ENCODE peak calls at places on chromosomes 12 and 14, in five cellular contexts. One of them, this sample, is unnamed.

GRCh38 chr12:64404470-64405446 is 566 bp downstream of the XPOT start:
- DNase-seq in RWPE1: peak; percentile 75
- DNase-seq in ovary: no peak
- DNase-seq in HFF-Myc: peak; percentile 25
- DNase-seq in WERI-Rb-1: peak; percentile 81
- DNase-seq in this sample: peak; percentile 54

GRCh38 chr12:67070307-67070600 is 198.9 kb upstream of the CAND1 start:
- DNase-seq in RWPE1: no peak
- DNase-seq in ovary: no peak
- DNase-seq in HFF-Myc: no peak
- DNase-seq in WERI-Rb-1: peak; percentile 22
- DNase-seq in this sample: no peak

GRCh38 chr14:90266441-90267154 is 10.2 kb downstream of the PSMC1 start:
- DNase-seq in RWPE1: no peak
- DNase-seq in ovary: no peak
- DNase-seq in HFF-Myc: no peak
- DNase-seq in WERI-Rb-1: no peak
- DNase-seq in this sample: no peak

GRCh38 chr12:131628766-131629448 is 82.0 kb upstream of the SFSWAP start:
- DNase-seq in RWPE1: no peak
- DNase-seq in ovary: no peak
- DNase-seq in HFF-Myc: no peak
- DNase-seq in WERI-Rb-1: no peak
- DNase-seq in this sample: no peak

GRCh38 chr12:50985322-50985721 is 33.0 kb downstream of the HIGD1C start:
- DNase-seq in RWPE1: no peak
- DNase-seq in ovary: no peak
- DNase-seq in HFF-Myc: no peak
- DNase-seq in WERI-Rb-1: no peak
- DNase-seq in this sample: no peak

GRCh38 chr14:74552623-74553022 is 59.1 kb downstream of the ISCA2 start:
- DNase-seq in RWPE1: no peak
- DNase-seq in ovary: peak; percentile 80
- DNase-seq in HFF-Myc: no peak
- DNase-seq in WERI-Rb-1: no peak
- DNase-seq in this sample: no peak

GRCh38 chr12:34405286-34406227 is 383.3 kb downstream of the ALG10 start:
- DNase-seq in RWPE1: no peak
- DNase-seq in ovary: peak; percentile 3
- DNase-seq in HFF-Myc: no peak
- DNase-seq in WERI-Rb-1: no peak
- DNase-seq in this sample: peak; percentile 2

GRCh38 chr12:99983721-99984258 is 946 bp downstream of the ANKS1B start:
- DNase-seq in RWPE1: no peak
- DNase-seq in ovary: no peak
- DNase-seq in HFF-Myc: no peak
- DNase-seq in WERI-Rb-1: peak; percentile 19
- DNase-seq in this sample: peak; percentile 18

GRCh38 chr12:117013726-117014125 is 85.5 kb downstream of the TESC start:
- DNase-seq in RWPE1: no peak
- DNase-seq in ovary: no peak
- DNase-seq in HFF-Myc: no peak
- DNase-seq in WERI-Rb-1: no peak
- DNase-seq in this sample: no peak

GRCh38 chr12:26845984-26846383 is 13.0 kb upstream of the ITPR2 start:
- DNase-seq in RWPE1: no peak
- DNase-seq in ovary: no peak
- DNase-seq in HFF-Myc: no peak
- DNase-seq in WERI-Rb-1: no peak
- DNase-seq in this sample: no peak

GRCh38 chr12:67649165-67650126 is 901 bp downstream of the DYRK2 start:
- DNase-seq in RWPE1: peak; percentile 29
- DNase-seq in ovary: peak; percentile 51
- DNase-seq in HFF-Myc: no peak
- DNase-seq in WERI-Rb-1: peak; percentile 26
- DNase-seq in this sample: peak; percentile 57

GRCh38 chr12:68568878-68569569 is 41.7 kb upstream of the RAP1B start:
- DNase-seq in RWPE1: no peak
- DNase-seq in ovary: no peak
- DNase-seq in HFF-Myc: no peak
- DNase-seq in WERI-Rb-1: no peak
- DNase-seq in this sample: no peak

GRCh38 chr12:23628836-23629235 is 320.6 kb downstream of the SOX5 start:
- DNase-seq in RWPE1: no peak
- DNase-seq in ovary: no peak
- DNase-seq in HFF-Myc: no peak
- DNase-seq in WERI-Rb-1: no peak
- DNase-seq in this sample: no peak

GRCh38 chr12:45425426-45425825 is 209.5 kb downstream of the ANO6 start:
- DNase-seq in RWPE1: no peak
- DNase-seq in ovary: no peak
- DNase-seq in HFF-Myc: peak; percentile 47
- DNase-seq in WERI-Rb-1: no peak
- DNase-seq in this sample: no peak

GRCh38 chr14:105316968-105317498 is 2.5 kb downstream of the PACS2 start:
- DNase-seq in RWPE1: no peak
- DNase-seq in ovary: no peak
- DNase-seq in HFF-Myc: no peak
- DNase-seq in WERI-Rb-1: no peak
- DNase-seq in this sample: no peak

GRCh38 chr12:126617312-126617711 is 1552.1 kb downstream of the AACS start:
- DNase-seq in RWPE1: no peak
- DNase-seq in ovary: no peak
- DNase-seq in HFF-Myc: no peak
- DNase-seq in WERI-Rb-1: peak; percentile 39
- DNase-seq in this sample: no peak

GRCh38 chr14:60266021-60266937 is 17.3 kb downstream of the PPM1A start:
- DNase-seq in RWPE1: peak; percentile 45
- DNase-seq in ovary: no peak
- DNase-seq in HFF-Myc: no peak
- DNase-seq in WERI-Rb-1: peak; percentile 36
- DNase-seq in this sample: no peak

GRCh38 chr14:48575772-48576171 is 900.4 kb upstream of the MDGA2 start:
- DNase-seq in RWPE1: no peak
- DNase-seq in ovary: no peak
- DNase-seq in HFF-Myc: no peak
- DNase-seq in WERI-Rb-1: peak; percentile 31
- DNase-seq in this sample: no peak

DNA sequence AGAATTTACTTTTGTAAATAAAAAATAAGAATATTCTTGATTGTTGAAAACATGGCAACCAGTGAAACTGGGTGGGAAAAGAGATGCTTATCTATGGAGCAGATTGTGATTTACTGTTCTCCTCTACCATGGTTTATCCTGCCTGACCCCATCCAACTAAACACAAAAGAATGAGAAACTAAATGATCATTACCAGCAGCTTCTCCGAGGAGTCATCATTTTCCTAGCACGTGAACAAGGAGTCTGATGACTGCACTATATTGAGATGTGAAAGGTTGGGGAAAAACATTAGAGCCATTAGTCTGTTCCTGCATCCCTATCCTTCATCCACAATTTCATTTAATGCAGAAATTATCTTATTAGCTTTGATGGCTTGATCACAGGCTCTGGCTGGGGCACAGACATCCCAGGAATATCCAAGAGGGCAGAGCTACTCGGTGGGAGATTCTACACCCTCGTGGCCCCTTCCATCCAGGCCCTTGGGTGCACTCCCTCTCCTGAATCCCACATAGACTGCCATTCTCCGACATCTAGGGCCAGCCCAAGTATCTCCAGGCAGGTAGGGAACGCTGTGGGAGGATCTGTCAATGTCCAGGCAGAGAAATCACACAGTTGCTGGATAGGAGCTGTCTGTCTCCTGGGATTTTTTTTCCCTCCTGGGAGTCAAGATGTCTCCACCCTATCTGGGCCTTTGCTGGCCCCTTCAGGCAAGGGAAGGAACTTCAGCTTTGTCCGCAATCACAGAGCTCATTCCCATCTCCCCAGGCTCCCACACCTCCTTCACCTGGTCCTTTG is 43.3 kb upstream of the DHRS4 start:
- DNase-seq in RWPE1: peak; percentile 83
- DNase-seq in ovary: peak; percentile 34
- DNase-seq in HFF-Myc: peak; percentile 20
- DNase-seq in WERI-Rb-1: peak; percentile 88
- DNase-seq in this sample: peak; percentile 50
- TF ChIP-seq CTCF in RWPE1: peak; percentile 73
- TF ChIP-seq CTCF in ovary: no peak
- TF ChIP-seq CTCF in HFF-Myc: peak; percentile 90
- TF ChIP-seq CTCF in WERI-Rb-1: peak; percentile 88
- TF ChIP-seq CTCF in this sample: peak; percentile 72

GRCh38 chr14:33711761-33712160 is 239.1 kb downstream of the EGLN3 start:
- DNase-seq in RWPE1: no peak
- DNase-seq in ovary: no peak
- DNase-seq in HFF-Myc: no peak
- DNase-seq in WERI-Rb-1: no peak
- DNase-seq in this sample: no peak

GRCh38 chr14:33715223-33715528 is 235.7 kb downstream of the EGLN3 start:
- DNase-seq in RWPE1: no peak
- DNase-seq in ovary: no peak
- DNase-seq in HFF-Myc: no peak
- DNase-seq in WERI-Rb-1: no peak
- DNase-seq in this sample: no peak

GRCh38 chr14:33716921-33717320 is 234.0 kb downstream of the EGLN3 start:
- DNase-seq in RWPE1: no peak
- DNase-seq in ovary: no peak
- DNase-seq in HFF-Myc: no peak
- DNase-seq in WERI-Rb-1: no peak
- DNase-seq in this sample: no peak

GRCh38 chr14:33717866-33718265 is 233.0 kb downstream of the EGLN3 start:
- DNase-seq in RWPE1: peak; percentile 16
- DNase-seq in ovary: no peak
- DNase-seq in HFF-Myc: no peak
- DNase-seq in WERI-Rb-1: no peak
- DNase-seq in this sample: no peak

DNA sequence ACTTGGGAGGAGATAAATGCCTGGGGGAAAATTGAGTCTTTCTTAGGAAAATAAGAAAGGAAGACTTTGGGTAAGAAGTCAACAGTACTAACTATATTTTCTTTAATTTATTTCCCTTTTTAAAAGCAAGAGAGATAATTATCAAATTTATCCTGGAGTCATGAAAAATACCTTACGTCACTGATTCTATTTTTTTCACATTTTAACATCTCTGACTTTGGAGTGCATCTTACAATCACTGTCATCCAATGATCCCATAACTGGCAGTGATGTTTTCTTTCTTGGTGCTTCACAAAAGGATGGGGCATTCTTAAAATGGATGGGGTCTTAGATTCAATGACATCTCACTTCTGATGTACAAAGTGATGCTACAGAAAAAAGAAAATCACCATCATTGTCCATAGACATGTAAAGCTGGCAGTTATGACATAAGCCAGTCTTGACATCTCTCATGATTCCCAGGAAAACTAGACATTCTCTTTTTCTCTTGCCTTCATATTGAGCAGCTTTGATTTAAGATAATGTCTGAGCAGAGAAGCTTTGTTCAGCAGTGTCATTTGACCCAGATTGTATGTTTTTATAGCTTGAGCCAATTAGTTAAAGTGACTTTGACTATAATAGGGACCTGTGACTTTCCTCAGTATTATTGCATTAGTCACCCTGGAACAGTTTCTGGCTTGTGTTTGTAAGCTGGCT is 236.2 kb downstream of the EGLN3 start:
- DNase-seq in RWPE1: no peak
- DNase-seq in ovary: no peak
- DNase-seq in HFF-Myc: no peak
- DNase-seq in WERI-Rb-1: no peak
- DNase-seq in this sample: no peak
- TF ChIP-seq CTCF in RWPE1: no peak
- TF ChIP-seq CTCF in ovary: no peak
- TF ChIP-seq CTCF in HFF-Myc: no peak
- TF ChIP-seq CTCF in WERI-Rb-1: no peak
- TF ChIP-seq CTCF in this sample: no peak

GRCh38 chr12:105706321-105706972 is 376.0 kb downstream of the C12orf75 start:
- DNase-seq in RWPE1: no peak
- DNase-seq in ovary: no peak
- DNase-seq in HFF-Myc: no peak
- DNase-seq in WERI-Rb-1: no peak
- DNase-seq in this sample: no peak

GRCh38 chr12:105704788-105705187 is 374.3 kb downstream of the C12orf75 start:
- DNase-seq in RWPE1: no peak
- DNase-seq in ovary: no peak
- DNase-seq in HFF-Myc: no peak
- DNase-seq in WERI-Rb-1: no peak
- DNase-seq in this sample: no peak

GRCh38 chr12:105705235-105705634 is 374.7 kb downstream of the C12orf75 start:
- DNase-seq in RWPE1: no peak
- DNase-seq in ovary: no peak
- DNase-seq in HFF-Myc: no peak
- DNase-seq in WERI-Rb-1: no peak
- DNase-seq in this sample: no peak

GRCh38 chr12:105706973-105707334 is 376.5 kb downstream of the C12orf75 start:
- DNase-seq in RWPE1: no peak
- DNase-seq in ovary: no peak
- DNase-seq in HFF-Myc: no peak
- DNase-seq in WERI-Rb-1: no peak
- DNase-seq in this sample: no peak

DNA sequence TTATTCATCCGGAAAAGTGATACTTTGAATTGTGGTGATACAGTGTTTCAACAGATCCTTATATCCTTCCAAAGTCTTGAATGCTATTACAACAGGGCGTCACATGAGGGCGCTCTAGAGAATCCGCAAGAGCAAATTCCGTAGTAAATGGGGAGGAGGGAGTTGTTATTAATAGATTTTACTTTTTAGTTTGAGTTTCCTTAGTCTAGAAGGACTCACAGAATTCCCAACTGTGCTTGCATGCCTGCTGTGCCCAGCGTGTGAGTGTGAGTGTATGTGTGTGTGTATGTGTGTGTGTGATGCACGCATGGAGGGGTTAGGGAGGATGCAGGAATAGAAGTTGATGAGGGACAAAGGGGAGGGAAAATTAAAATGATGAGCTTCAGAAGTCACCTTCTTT is 375.3 kb downstream of the C12orf75 start:
- DNase-seq in RWPE1: peak; percentile 7
- DNase-seq in ovary: peak; percentile 46
- DNase-seq in HFF-Myc: peak; percentile 44
- DNase-seq in WERI-Rb-1: peak; percentile 34
- DNase-seq in this sample: no peak
- TF ChIP-seq CTCF in RWPE1: peak; percentile 66
- TF ChIP-seq CTCF in ovary: peak; percentile 41
- TF ChIP-seq CTCF in HFF-Myc: peak; percentile 82
- TF ChIP-seq CTCF in WERI-Rb-1: peak; percentile 50
- TF ChIP-seq CTCF in this sample: peak; percentile 39

DNA sequence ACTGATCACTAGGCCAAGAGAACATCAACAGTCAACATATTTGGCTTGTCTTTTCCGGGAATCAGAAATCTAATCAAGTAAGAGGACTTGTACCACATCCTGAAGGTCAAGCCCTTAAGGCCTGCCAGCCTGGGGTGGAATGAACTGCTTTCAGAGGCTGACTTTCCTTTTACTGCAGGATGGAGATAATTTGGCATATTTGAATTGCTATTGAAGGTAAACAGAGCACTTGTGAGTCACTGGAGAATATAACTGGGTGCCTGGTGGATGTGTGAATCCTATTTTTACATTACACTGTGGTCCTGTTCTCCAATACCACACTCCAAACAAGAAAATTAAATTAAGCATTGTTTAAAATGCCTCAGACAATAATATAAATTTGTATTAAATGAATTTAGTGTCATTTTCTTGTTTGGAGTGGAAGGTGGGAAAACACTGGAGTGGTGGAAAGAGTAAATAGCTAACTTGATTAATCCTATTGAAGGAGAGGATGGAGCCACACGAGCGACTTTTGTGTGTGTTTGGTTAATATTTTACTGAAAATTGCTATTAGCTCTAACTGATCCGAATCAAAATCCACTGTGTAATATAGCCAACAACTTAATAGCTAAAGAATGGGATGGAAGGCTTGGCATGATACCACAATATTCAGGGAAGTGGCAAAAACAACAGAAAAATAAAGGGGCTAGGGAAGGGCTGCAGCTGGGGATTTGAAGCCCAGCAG is 89.4 kb downstream of the OTX2 start:
- DNase-seq in RWPE1: no peak
- DNase-seq in ovary: no peak
- DNase-seq in HFF-Myc: no peak
- DNase-seq in WERI-Rb-1: no peak
- DNase-seq in this sample: no peak
- TF ChIP-seq CTCF in RWPE1: no peak
- TF ChIP-seq CTCF in ovary: no peak
- TF ChIP-seq CTCF in HFF-Myc: no peak
- TF ChIP-seq CTCF in WERI-Rb-1: no peak
- TF ChIP-seq CTCF in this sample: no peak

This sample was measured in GM10248.